ENCODE peak calls at places on chromosome 16, in four cellular contexts. F is heart right ventricle; T is CD8-positive, alpha-beta T cell; X is cardiac muscle cell. R is an unnamed sample.
A peak's percentile ranks its signal among the peaks of the same experiment; 100 is the strongest.

GRCh38 chr16:10665166-10665565 is 29.6 kb downstream of the TEKT5 start:
- DNase-seq in F (no peak), T (no peak), X (no peak), R (no peak)

GRCh38 chr16:19502395-19503131 is 19.3 kb downstream of the GDE1 start:
- DNase-seq in X (peak; percentile 86), T (peak; percentile 62), F (no peak), R (peak; percentile 54)

GRCh38 chr16:10332301-10332700 is 53.6 kb upstream of the ATF7IP2 start:
- DNase-seq in F (no peak), X (no peak), T (no peak), R (no peak)

GRCh38 chr16:83059237-83059636 is 432.5 kb downstream of the CDH13 start:
- DNase-seq in T (no peak), X (no peak), F (no peak), R (no peak)

GRCh38 chr16:86222541-86222940 is 287.8 kb upstream of the FOXF1 start:
- DNase-seq in F (no peak), T (no peak), X (peak; percentile 42), R (no peak)

GRCh38 chr16:11605564-11605886 is 18.8 kb upstream of the LITAF start:
- DNase-seq in T (no peak), F (no peak), X (no peak), R (no peak)

GRCh38 chr16:26665166-26665939 is 401.4 kb upstream of the C16orf82 start:
- DNase-seq in T (no peak), X (no peak), F (no peak), R (no peak)

GRCh38 chr16:90081606-90081970 is 4.5 kb upstream of the PRDM7 start:
- DNase-seq in F (no peak), T (no peak), X (peak; percentile 16), R (no peak)

GRCh38 chr16:12141073-12141472 is 164.5 kb downstream of the SNX29 start:
- DNase-seq in T (no peak), F (no peak), X (no peak), R (no peak)

DNA sequence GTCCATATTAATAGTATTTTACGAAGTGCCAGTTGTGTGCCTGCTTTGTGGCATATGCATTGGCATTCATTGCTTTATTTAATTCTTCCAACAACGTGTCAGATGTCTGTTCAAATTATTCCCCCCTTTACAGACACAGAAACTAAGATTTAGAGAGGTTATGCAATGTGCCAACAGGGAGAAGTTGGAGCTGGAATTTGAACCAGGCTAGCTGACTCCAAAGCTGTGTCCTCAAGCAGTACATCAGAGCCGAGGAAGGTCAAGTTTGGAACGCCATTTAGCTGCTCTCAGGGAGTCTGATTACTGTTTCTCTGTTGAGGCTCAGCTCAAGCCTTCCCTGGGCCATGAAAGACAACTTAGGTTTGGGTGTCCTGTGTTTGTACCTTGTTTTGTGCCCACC is 232.3 kb downstream of the WWOX start:
- DNase-seq in T (no peak), X (no peak), F (no peak), R (no peak)
- TF ChIP-seq CTCF in T (no peak), X (no peak), F (no peak), R (no peak)

DNA sequence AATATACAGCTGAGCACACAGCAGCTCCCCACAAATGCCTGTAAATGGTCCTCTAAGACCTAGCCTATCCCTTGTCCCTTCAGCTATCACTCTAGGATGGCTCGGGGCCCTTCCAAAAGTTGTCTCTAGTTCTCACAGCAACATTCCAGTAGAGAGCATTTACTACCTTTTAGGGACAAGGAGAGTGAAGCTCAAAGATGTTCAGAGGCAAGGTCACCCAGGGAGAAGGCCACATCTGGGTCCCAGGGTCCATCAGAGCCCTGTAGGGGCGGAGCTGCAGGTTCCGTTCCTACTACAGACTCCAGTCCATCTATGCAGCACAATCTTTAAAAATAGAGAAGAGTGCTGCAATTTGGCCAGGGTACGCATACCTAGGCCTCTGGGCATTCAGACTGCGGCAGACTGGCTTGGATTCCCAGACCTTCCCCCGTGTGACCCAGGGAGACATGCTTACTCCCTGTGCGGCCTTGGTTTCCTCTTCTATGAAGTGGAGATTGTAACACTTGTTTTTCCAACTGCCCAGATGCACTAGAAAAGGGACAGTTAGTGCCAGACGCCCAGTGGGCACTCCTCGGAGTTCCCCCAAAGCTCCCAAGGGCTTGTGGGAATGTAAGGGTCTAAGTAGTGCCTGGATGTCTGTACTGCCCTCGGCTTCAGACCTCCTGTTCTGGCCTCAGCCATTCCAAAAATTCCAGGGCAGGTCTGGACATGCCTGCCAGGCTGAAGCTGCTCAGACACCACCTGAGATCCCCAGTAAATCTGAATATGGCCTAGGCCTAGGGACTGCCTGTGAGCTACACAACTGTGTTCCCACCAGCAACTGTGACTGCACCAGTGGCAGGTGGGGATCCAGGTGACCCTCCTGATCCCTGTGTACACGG is 2.5 kb downstream of the SLC12A4 start:
- DNase-seq in F (no peak), T (no peak), X (no peak), R (no peak)
- TF ChIP-seq CTCF in F (no peak), T (no peak), X (no peak), R (no peak)

DNA sequence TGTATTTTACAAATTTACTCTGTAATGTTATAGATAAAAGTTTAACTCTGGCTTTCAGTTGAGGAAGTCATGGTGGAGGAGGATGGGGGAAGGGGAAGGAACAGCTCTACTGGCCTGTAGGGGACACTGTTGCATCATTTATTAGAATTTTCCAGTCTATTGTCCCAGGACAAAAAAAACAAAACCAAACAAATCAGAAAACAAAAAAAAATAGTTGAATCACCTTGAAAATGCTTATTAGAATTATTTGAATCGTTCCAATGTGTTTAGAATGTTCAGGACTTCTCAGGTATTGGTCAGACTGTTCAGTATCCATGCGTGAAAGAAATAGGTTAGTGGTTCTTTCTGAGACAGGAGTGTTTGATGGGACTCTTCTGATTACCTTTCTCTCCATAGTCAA is 242.0 kb downstream of the FTO start:
- DNase-seq in F (no peak), T (no peak), X (peak; percentile 80), R (peak; percentile 14)
- TF ChIP-seq CTCF in F (peak; percentile 75), T (no peak), X (peak; percentile 85), R (peak; percentile 51)

GRCh38 chr16:50539822-50540710 is 8.1 kb upstream of the NKD1 start:
- DNase-seq in X (no peak), F (no peak), T (no peak), R (no peak)
- TF ChIP-seq CTCF in X (no peak), F (no peak), T (no peak), R (no peak)

DNA sequence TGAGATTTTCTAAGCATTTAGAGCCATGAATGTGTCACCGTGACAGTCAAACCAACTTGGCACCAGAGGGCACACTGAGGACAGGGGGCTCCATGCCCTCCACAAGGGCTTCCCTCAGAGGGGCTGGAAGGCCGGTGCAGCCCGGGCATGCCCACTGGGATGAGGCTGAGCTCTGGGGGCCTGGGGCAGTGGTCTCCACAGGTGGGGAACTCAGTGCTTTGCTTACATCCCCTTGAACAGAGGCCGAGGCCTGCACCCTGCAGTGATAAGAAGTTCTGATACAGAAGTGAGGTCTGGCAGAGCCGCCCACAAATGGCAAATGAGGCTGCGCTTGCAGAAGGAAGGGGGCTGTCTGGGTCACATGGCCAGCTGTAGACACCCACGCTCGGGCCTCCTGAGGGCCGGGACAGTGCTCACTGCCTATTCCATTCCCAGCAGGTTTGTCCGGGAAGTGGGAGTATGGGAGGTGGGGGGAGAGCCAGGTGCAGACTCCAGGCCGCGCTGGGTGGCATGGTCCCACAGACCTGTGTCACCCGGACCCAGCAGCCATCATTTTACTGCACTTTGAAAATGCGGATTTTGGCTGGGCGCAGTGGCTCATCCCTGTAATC is 116.8 kb upstream of the CREBBP start:
- DNase-seq in F (no peak), X (no peak), T (no peak), R (no peak)
- TF ChIP-seq CTCF in F (no peak), X (no peak), T (no peak), R (no peak)

GRCh38 chr16:65120811-65121721 is 797 bp downstream of the CDH11 start:
- DNase-seq in F (peak; percentile 21), X (peak; percentile 47), T (no peak), R (peak; percentile 7)
- TF ChIP-seq CTCF in F (no peak), X (no peak), T (no peak), R (no peak)

DNA sequence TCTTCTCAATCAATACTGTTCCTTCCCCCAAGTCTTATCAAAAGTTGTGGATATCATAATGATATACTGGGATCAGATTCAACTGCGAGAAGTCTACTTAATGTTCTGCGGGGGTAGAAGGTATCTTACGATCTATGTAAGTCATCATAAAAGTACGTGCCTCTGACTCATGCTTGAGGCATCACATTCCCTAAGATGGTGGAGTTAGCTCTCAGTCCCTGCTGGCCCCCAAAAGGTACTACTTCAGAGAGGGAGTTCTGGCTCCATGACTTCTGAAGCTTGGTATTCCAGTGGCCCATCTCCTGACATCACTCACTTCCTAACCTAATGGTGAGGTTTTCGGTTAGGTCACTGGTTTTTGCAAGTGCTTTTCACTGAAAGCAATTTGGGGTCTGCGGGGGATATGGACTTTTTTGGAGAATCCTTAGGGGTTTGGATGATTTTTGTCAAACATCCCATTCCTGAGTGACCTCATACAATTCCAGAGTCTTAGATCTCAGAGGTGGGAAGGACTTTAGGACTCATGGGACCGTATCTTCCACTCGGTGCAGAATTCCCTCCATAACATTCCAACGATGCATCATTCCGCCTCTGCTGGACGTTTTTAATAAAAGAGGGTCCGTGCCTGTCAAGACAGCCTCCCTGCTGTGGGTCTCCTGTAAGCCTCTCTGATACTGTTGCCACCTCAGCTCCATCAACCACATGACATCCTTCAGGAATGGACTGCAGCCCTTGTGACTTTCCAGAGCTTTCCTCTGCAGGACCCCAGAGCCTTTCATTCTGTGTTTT is 74.3 kb downstream of the DYNLRB2 start:
- DNase-seq in T (no peak), X (peak; percentile 69), F (no peak), R (no peak)
- TF ChIP-seq CTCF in T (no peak), X (peak; percentile 12), F (no peak), R (no peak)

DNA sequence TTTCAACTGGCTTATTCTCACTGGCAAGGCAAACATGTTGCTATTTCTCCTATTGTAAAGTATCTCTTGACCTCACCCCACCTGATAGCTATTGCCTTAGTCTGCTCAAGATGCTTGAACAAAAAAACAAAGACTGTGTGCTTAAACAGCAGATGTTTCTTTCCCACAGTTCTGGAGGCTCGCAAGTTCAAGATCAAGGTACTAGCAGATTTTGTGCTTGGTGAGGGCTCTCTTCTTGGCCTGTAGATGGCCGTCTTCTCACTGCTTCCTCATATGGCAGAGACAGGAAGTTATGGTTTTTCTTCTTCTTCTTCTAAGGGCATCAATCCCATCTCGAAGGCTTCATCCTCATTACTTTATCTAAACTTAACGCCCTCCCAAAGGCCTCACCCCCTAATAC is 109.7 kb upstream of the CLEC3A start:
- DNase-seq in F (no peak), T (no peak), X (no peak), R (no peak)
- TF ChIP-seq CTCF in F (no peak), T (no peak), X (no peak), R (no peak)